ENCODE peak calls at places on chromosomes 6 and 20, in eight cellular contexts. T is left colon; Y is brain microvascular endothelial cell; D is stimulated activated CD8-positive, alpha-beta memory T cell treated with anti-CD3 and anti-CD28 coated beads, Interleukin-4, amount 100 ng/mL, for 4 hours; J is glomerular endothelial cell; S is brain pericyte; G is NCI-H2081; Q is left cardiac atrium. P is an unnamed sample.

GRCh38 chr6:11096109-11096508 is 2.5 kb downstream of the SMIM13 start:
- DNase-seq in T (peak), S (no peak), J (no peak), Q (no peak), D (no peak), G (peak), Y (peak), P (no peak)

GRCh38 chr20:568865-569415 is 25.4 kb upstream of the CSNK2A1 start:
- DNase-seq in T (no peak), G (no peak), D (no peak), Q (no peak), S (no peak), J (no peak), Y (no peak), P (no peak)

GRCh38 chr20:50724112-50724724 is 7.2 kb upstream of the PARD6B start:
- DNase-seq in G (no peak), T (no peak), Q (no peak), D (no peak), J (no peak), S (no peak), Y (no peak), P (no peak)

GRCh38 chr6:157984686-157985225 is 3.1 kb downstream of the SYNJ2 start:
- DNase-seq in G (no peak), J (no peak), Y (no peak), Q (no peak), T (no peak), S (no peak), D (no peak), P (no peak)

GRCh38 chr6:36413489-36414153 is 26.2 kb upstream of the ETV7 start:
- DNase-seq in S (no peak), G (no peak), Y (no peak), T (no peak), D (no peak), J (no peak), Q (no peak), P (no peak)

GRCh38 chr6:27078734-27079357 is 168.7 kb upstream of the PRSS16 start:
- DNase-seq in G (peak), S (peak), J (no peak), D (no peak), T (peak), Q (no peak), Y (peak), P (peak)

GRCh38 chr6:37994238-37994637 is 174.7 kb downstream of the ZFAND3 start:
- DNase-seq in Y (peak), S (no peak), T (no peak), D (no peak), J (no peak), Q (no peak), G (no peak), P (no peak)

GRCh38 chr6:56708810-56709597 is 66.3 kb upstream of the DST start:
- DNase-seq in J (no peak), D (no peak), S (no peak), Y (no peak), G (peak), Q (no peak), T (no peak), P (no peak)

GRCh38 chr20:63553933-63554290 is at the start of gene FNDC11:
- DNase-seq in G (no peak), Q (peak), Y (no peak), J (no peak), S (no peak), D (no peak), T (peak), P (no peak)

GRCh38 chr6:35351422-35351821 is 9.1 kb downstream of the PPARD start:
- DNase-seq in G (no peak), J (no peak), Y (no peak), Q (no peak), S (no peak), D (no peak), T (no peak), P (no peak)

GRCh38 chr6:11851405-11851804 is 72.8 kb upstream of the ADTRP start:
- DNase-seq in T (no peak), Q (no peak), J (no peak), S (no peak), D (no peak), G (no peak), Y (peak), P (no peak)

GRCh38 chr6:160035693-160036330 is 66.9 kb downstream of the IGF2R start:
- DNase-seq in Y (no peak), D (no peak), Q (no peak), J (no peak), S (no peak), T (no peak), G (no peak), P (no peak)

P was measured in lung.